ENCODE peak calls at places on chromosomes 11 and 22, in four cellular contexts. One of them, this sample, is unnamed.
A peak's percentile ranks its signal among the peaks of the same experiment; 100 is the strongest.

GRCh38 chr11:27330633-27331270 is 32.3 kb downstream of the CCDC34 start:
- DNase-seq in HCT116: no peak
- DNase-seq in GM12878: no peak
- DNase-seq in H1: no peak
- DNase-seq in this sample: no peak

GRCh38 chr11:74937696-74938475 is 11.0 kb downstream of the XRRA1 start:
- DNase-seq in HCT116: no peak
- DNase-seq in GM12878: no peak
- DNase-seq in H1: no peak
- DNase-seq in this sample: no peak

GRCh38 chr11:8092587-8093424 is 11.8 kb downstream of the TUB start:
- DNase-seq in HCT116: peak; percentile 56
- DNase-seq in GM12878: no peak
- DNase-seq in H1: peak; percentile 71
- DNase-seq in this sample: peak; percentile 64

GRCh38 chr11:25613899-25614298 is 718.0 kb upstream of the ANO3 start:
- DNase-seq in HCT116: no peak
- DNase-seq in GM12878: no peak
- DNase-seq in H1: no peak
- DNase-seq in this sample: no peak

GRCh38 chr11:9972917-9973504 is 309.1 kb downstream of the SWAP70 start:
- DNase-seq in HCT116: peak; percentile 16
- DNase-seq in GM12878: no peak
- DNase-seq in H1: no peak
- DNase-seq in this sample: no peak

GRCh38 chr22:24583221-24583971 is 9.5 kb downstream of the LRRC75B start:
- DNase-seq in HCT116: no peak
- DNase-seq in GM12878: no peak
- DNase-seq in H1: no peak
- DNase-seq in this sample: no peak

GRCh38 chr22:50700387-50701075 is 27.9 kb downstream of the SHANK3 start:
- DNase-seq in HCT116: no peak
- DNase-seq in GM12878: no peak
- DNase-seq in H1: no peak
- DNase-seq in this sample: no peak

GRCh38 chr11:113001709-113002108 is 40.5 kb downstream of the NCAM1 start:
- DNase-seq in HCT116: no peak
- DNase-seq in GM12878: no peak
- DNase-seq in H1: no peak
- DNase-seq in this sample: no peak

GRCh38 chr11:11211186-11211585 is 141.9 kb downstream of the CSNK2A3 start:
- DNase-seq in HCT116: no peak
- DNase-seq in GM12878: no peak
- DNase-seq in H1: no peak
- DNase-seq in this sample: no peak

GRCh38 chr11:65642014-65642671 is 4.2 kb downstream of the SIPA1 start:
- DNase-seq in HCT116: no peak
- DNase-seq in GM12878: no peak
- DNase-seq in H1: peak; percentile 94
- DNase-seq in this sample: no peak

GRCh38 chr11:78030429-78031325 is 7.6 kb upstream of the KCTD14 start:
- DNase-seq in HCT116: no peak
- DNase-seq in GM12878: no peak
- DNase-seq in H1: no peak
- DNase-seq in this sample: peak; percentile 23

GRCh38 chr11:75347781-75348613 is 3.5 kb downstream of the ARRB1 start:
- DNase-seq in HCT116: no peak
- DNase-seq in GM12878: no peak
- DNase-seq in H1: no peak
- DNase-seq in this sample: no peak

GRCh38 chr11:22426915-22427314 is 88.7 kb downstream of the SLC17A6 start:
- DNase-seq in HCT116: no peak
- DNase-seq in GM12878: no peak
- DNase-seq in H1: no peak
- DNase-seq in this sample: no peak

GRCh38 chr11:119482561-119483001 is 59.6 kb upstream of the THY1 start:
- DNase-seq in HCT116: no peak
- DNase-seq in GM12878: no peak
- DNase-seq in H1: peak; percentile 40
- DNase-seq in this sample: no peak

GRCh38 chr11:43367382-43368178 is 8.9 kb downstream of the TTC17 start:
- DNase-seq in HCT116: no peak
- DNase-seq in GM12878: peak; percentile 20
- DNase-seq in H1: no peak
- DNase-seq in this sample: no peak

GRCh38 chr22:28442951-28443876 is 236.4 kb downstream of the TTC28 start:
- DNase-seq in HCT116: no peak
- DNase-seq in GM12878: no peak
- DNase-seq in H1: peak; percentile 54
- DNase-seq in this sample: peak; percentile 42

GRCh38 chr11:18844753-18845367 is 53.3 kb upstream of the PTPN5 start:
- DNase-seq in HCT116: peak; percentile 36
- DNase-seq in GM12878: no peak
- DNase-seq in H1: no peak
- DNase-seq in this sample: peak; percentile 18

GRCh38 chr22:37533995-37534394 is 14.8 kb upstream of the CARD10 start:
- DNase-seq in HCT116: peak; percentile 34
- DNase-seq in GM12878: peak; percentile 28
- DNase-seq in H1: no peak
- DNase-seq in this sample: no peak

GRCh38 chr11:17171916-17172315 is 35.9 kb downstream of the PIK3C2A start:
- DNase-seq in HCT116: no peak
- DNase-seq in GM12878: no peak
- DNase-seq in H1: no peak
- DNase-seq in this sample: no peak

GRCh38 chr11:47950396-47950795 is 30.0 kb upstream of the PTPRJ start:
- DNase-seq in HCT116: no peak
- DNase-seq in GM12878: peak; percentile 11
- DNase-seq in H1: no peak
- DNase-seq in this sample: no peak

GRCh38 chr11:119729581-119730346 is 764 bp upstream of the NECTIN1 start:
- DNase-seq in HCT116: peak; percentile 32
- DNase-seq in GM12878: no peak
- DNase-seq in H1: peak; percentile 62
- DNase-seq in this sample: no peak

GRCh38 chr11:119680899-119681370 is 48.1 kb downstream of the NECTIN1 start:
- DNase-seq in HCT116: no peak
- DNase-seq in GM12878: no peak
- DNase-seq in H1: no peak
- DNase-seq in this sample: no peak

GRCh38 chr11:2580061-2580421 is 119.8 kb downstream of the KCNQ1OT1 start:
- DNase-seq in HCT116: no peak
- DNase-seq in GM12878: no peak
- DNase-seq in H1: no peak
- DNase-seq in this sample: no peak

GRCh38 chr11:17529814-17530162 is 14.4 kb downstream of the USH1C start:
- DNase-seq in HCT116: no peak
- DNase-seq in GM12878: no peak
- DNase-seq in H1: no peak
- DNase-seq in this sample: no peak

GRCh38 chr11:108618529-108618928 is 25.0 kb upstream of the EXPH5 start:
- DNase-seq in HCT116: no peak
- DNase-seq in GM12878: no peak
- DNase-seq in H1: no peak
- DNase-seq in this sample: no peak

GRCh38 chr22:25110846-25111578 is 88.6 kb upstream of the CRYBB3 start:
- DNase-seq in HCT116: peak; percentile 72
- DNase-seq in GM12878: peak; percentile 26
- DNase-seq in H1: peak; percentile 81
- DNase-seq in this sample: peak; percentile 49

GRCh38 chr22:26086359-26086758 is 82.9 kb upstream of the SEZ6L start:
- DNase-seq in HCT116: no peak
- DNase-seq in GM12878: no peak
- DNase-seq in H1: no peak
- DNase-seq in this sample: no peak

GRCh38 chr11:45209000-45209399 is 62.6 kb downstream of the PRDM11 start:
- DNase-seq in HCT116: no peak
- DNase-seq in GM12878: no peak
- DNase-seq in H1: no peak
- DNase-seq in this sample: no peak

GRCh38 chr11:86459002-86459385 is 84.3 kb downstream of the CCDC81 start:
- DNase-seq in HCT116: no peak
- DNase-seq in GM12878: no peak
- DNase-seq in H1: no peak
- DNase-seq in this sample: no peak

GRCh38 chr11:110524227-110524626 is 94.5 kb downstream of the FDX1 start:
- DNase-seq in HCT116: no peak
- DNase-seq in GM12878: no peak
- DNase-seq in H1: no peak
- DNase-seq in this sample: no peak

GRCh38 chr22:42075277-42075676 is 1.2 kb downstream of the PHETA2 start:
- DNase-seq in HCT116: no peak
- DNase-seq in GM12878: no peak
- DNase-seq in H1: no peak
- DNase-seq in this sample: no peak

GRCh38 chr11:132959663-132960062 is 572.6 kb downstream of the OPCML start:
- DNase-seq in HCT116: no peak
- DNase-seq in GM12878: no peak
- DNase-seq in H1: no peak
- DNase-seq in this sample: no peak

GRCh38 chr11:68976095-68976494 is 4.7 kb downstream of the MRGPRD start:
- DNase-seq in HCT116: no peak
- DNase-seq in GM12878: no peak
- DNase-seq in H1: no peak
- DNase-seq in this sample: no peak

GRCh38 chr11:68976563-68976962 is 4.2 kb downstream of the MRGPRD start:
- DNase-seq in HCT116: no peak
- DNase-seq in GM12878: no peak
- DNase-seq in H1: no peak
- DNase-seq in this sample: no peak

GRCh38 chr11:68974421-68975194 is 6.2 kb downstream of the MRGPRD start:
- DNase-seq in HCT116: peak; percentile 77
- DNase-seq in GM12878: no peak
- DNase-seq in H1: peak; percentile 63
- DNase-seq in this sample: peak; percentile 36

GRCh38 chr11:68970921-68971636 is 9.7 kb downstream of the MRGPRD start:
- DNase-seq in HCT116: no peak
- DNase-seq in GM12878: no peak
- DNase-seq in H1: no peak
- DNase-seq in this sample: no peak

DNA sequence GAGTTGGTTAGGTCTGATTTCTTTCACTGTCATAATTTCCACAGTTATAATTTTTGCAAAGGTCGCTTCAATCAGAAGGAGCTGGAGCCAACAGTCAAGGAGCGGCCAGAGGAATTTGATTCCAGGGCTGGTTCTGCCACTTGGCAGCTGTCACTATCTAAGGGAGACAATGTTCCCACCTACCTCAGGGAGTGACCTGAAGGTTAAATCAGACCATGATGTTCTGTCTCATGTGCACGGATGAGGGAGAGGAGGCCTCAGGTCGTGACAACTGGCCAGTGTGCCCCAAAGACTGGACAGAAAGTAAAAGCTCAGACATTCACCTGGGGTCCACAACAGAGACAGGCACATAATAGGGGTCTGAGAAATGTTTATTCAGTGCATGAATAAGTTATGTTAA is 7.6 kb downstream of the MRGPRD start:
- DNase-seq in HCT116: no peak
- DNase-seq in GM12878: no peak
- DNase-seq in H1: no peak
- DNase-seq in this sample: no peak
- TF ChIP-seq ZNF274 in HCT116: no peak
- TF ChIP-seq ZNF274 in GM12878: no peak
- TF ChIP-seq ZNF274 in H1: no peak
- TF ChIP-seq ZNF274 in this sample: no peak

DNA sequence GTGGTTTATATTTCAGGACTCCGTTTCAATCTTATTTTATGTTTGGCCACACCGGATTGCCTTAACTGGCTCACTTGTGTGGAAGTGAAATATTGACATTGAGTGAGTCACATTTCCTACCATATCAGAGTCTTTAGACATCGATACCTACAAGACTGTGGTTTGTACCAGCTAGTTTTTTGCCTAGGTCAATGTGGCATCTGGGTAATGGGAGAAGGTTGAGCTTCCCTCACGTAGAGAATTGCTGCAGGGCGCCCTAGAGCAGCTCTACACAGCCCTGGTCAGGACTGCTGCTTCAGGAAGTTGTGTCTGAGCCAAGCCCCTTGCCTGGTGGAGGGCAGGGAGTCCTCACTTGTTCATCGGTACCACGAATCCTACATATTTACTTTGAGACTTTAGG is 1.6 kb downstream of the GRAMD1B start:
- DNase-seq in HCT116: no peak
- DNase-seq in GM12878: no peak
- DNase-seq in H1: no peak
- DNase-seq in this sample: no peak
- H3K9ac ChIP-seq in HCT116: no peak overlapping the region
- H3K9ac ChIP-seq in GM12878: peak overlapping the region; percentile 64
- H3K9ac ChIP-seq in H1: no peak overlapping the region
- H3K9ac ChIP-seq in this sample: peak overlapping the region; percentile 88

GRCh38 chr11:3795131-3796092 is 1.9 kb downstream of the NUP98 start:
- DNase-seq in HCT116: no peak
- DNase-seq in GM12878: no peak
- DNase-seq in H1: no peak
- DNase-seq in this sample: no peak
- TF ChIP-seq ZNF274 in HCT116: no peak
- TF ChIP-seq ZNF274 in GM12878: no peak
- TF ChIP-seq ZNF274 in H1: no peak
- TF ChIP-seq ZNF274 in this sample: no peak

DNA sequence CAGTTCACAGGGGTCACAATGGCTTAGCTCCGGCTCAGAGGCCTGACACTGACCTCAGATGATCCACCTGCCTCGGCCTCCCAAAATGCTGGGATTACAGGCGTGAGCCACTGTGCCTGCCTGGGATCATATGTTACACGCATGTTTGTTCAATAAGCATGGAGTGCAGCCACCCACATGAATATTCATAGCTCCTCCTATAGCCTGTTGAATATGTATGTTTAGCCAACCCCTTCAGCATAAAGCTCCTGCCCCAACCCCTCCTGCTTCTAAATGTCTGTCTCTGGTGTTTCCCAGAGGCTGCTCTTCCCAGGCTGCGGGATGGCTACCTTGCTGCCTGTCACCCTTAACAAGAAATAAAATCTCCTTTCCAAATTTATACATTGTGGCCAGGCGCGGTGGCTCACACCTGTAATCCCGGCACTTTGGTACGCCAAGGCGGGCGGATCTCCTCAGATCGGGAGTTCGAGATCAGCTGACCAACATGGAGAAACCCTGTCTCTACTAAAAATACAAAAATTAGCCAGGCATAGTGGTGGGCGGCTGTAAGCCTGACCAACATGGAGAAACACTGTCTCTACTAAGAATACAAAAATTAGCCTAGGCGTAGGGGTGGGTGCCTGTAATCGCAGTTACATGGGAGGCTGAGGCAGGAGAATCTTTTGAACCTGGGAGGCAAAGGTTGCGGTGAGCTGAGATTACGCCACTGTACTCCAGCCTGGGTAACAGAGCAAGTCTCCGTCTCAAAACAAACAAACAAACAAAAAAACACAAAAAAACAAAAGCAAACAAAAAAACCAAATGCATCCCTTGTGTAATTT is 1.1 kb upstream of the APOBEC3F start:
- DNase-seq in HCT116: no peak
- DNase-seq in GM12878: no peak
- DNase-seq in H1: no peak
- DNase-seq in this sample: no peak
- H3K9ac ChIP-seq in HCT116: peak overlapping the region; percentile 17
- H3K9ac ChIP-seq in GM12878: no peak overlapping the region
- H3K9ac ChIP-seq in H1: no peak overlapping the region
- H3K9ac ChIP-seq in this sample: no peak overlapping the region